ENCODE peak calls at places on chromosome 11, in seven cellular contexts. D, C, J, V, T, Z and A are unnamed samples.

GRCh38 chr11:77501748-77502147 is 27.9 kb upstream of the PAK1 start:
- DNase-seq in D (no peak), C (no peak), J (no peak), V (no peak), T (no peak), Z (no peak), A (no peak)

GRCh38 chr11:69430566-69430965 is 50.9 kb upstream of the LINC01488 start:
- DNase-seq in D (no peak), C (no peak), J (no peak), V (no peak), T (no peak), Z (no peak), A (no peak)

GRCh38 chr11:30733748-30734147 is 147.6 kb upstream of the MPPED2 start:
- DNase-seq in D (no peak), C (no peak), J (no peak), V (no peak), T (no peak), Z (no peak), A (no peak)

GRCh38 chr11:120035756-120036155 is 102.2 kb downstream of the TRIM29 start:
- DNase-seq in D (no peak), C (no peak), J (no peak), V (no peak), T (no peak), Z (no peak), A (no peak)

GRCh38 chr11:133827556-133827955 is 17.8 kb downstream of the SPATA19 start:
- DNase-seq in D (no peak), C (no peak), J (no peak), V (no peak), T (no peak), Z (no peak), A (no peak)

GRCh38 chr11:103525069-103525468 is 415.8 kb downstream of the DYNC2H1 start:
- DNase-seq in D (no peak), C (no peak), J (no peak), V (no peak), T (no peak), Z (peak; percentile 81), A (no peak)

GRCh38 chr11:74984070-74984469 is 4.7 kb upstream of the NEU3 start:
- DNase-seq in D (no peak), C (no peak), J (no peak), V (no peak), T (no peak), Z (no peak), A (no peak)

GRCh38 chr11:60785806-60786361 is 751 bp downstream of the MS4A10 start:
- DNase-seq in D (no peak), C (no peak), J (no peak), V (no peak), T (no peak), Z (peak; percentile 80), A (no peak)

GRCh38 chr11:92886243-92886905 is 83.1 kb upstream of the MTNR1B start:
- DNase-seq in D (peak; percentile 40), C (no peak), J (peak; percentile 25), V (peak; percentile 42), T (peak; percentile 64), Z (peak; percentile 61), A (no peak)

GRCh38 chr11:35549787-35550186 is 24.4 kb upstream of the PAMR1 start:
- DNase-seq in D (no peak), C (no peak), J (no peak), V (no peak), T (peak; percentile 27), Z (peak; percentile 97), A (no peak)

GRCh38 chr11:33697997-33698396 is 2.6 kb downstream of the C11orf91 start:
- DNase-seq in D (no peak), C (no peak), J (no peak), V (no peak), T (no peak), Z (no peak), A (no peak)

GRCh38 chr11:68565768-68566167 is 105.2 kb downstream of the PPP6R3 start:
- DNase-seq in D (no peak), C (no peak), J (no peak), V (no peak), T (no peak), Z (no peak), A (no peak)

GRCh38 chr11:129143335-129143734 is 48.8 kb downstream of the ARHGAP32 start:
- DNase-seq in D (peak; percentile 41), C (no peak), J (peak; percentile 95), V (peak; percentile 100), T (peak; percentile 1), Z (peak; percentile 100), A (peak; percentile 72)

GRCh38 chr11:7348432-7349298 is 97.0 kb downstream of the SYT9 start:
- DNase-seq in D (no peak), C (no peak), J (no peak), V (no peak), T (no peak), Z (no peak), A (no peak)

GRCh38 chr11:70220136-70220535 is 17.0 kb downstream of the FADD start:
- DNase-seq in D (no peak), C (no peak), J (no peak), V (no peak), T (no peak), Z (no peak), A (no peak)

GRCh38 chr11:111417766-111418435 is 38.8 kb upstream of the POU2AF1 start:
- DNase-seq in D (peak; percentile 31), C (no peak), J (peak; percentile 16), V (no peak), T (no peak), Z (peak; percentile 31), A (peak; percentile 36)

GRCh38 chr11:129817282-129818051 is 1.8 kb downstream of the TMEM45B start:
- DNase-seq in D (no peak), C (no peak), J (no peak), V (no peak), T (no peak), Z (no peak), A (no peak)

GRCh38 chr11:122843281-122844150 is 5.2 kb downstream of the CRTAM start:
- DNase-seq in D (no peak), C (peak; percentile 88), J (no peak), V (no peak), T (no peak), Z (no peak), A (no peak)

GRCh38 chr11:95831198-95831883 is 41.0 kb downstream of the CEP57 start:
- DNase-seq in D (no peak), C (no peak), J (no peak), V (no peak), T (no peak), Z (peak; percentile 31), A (no peak)

GRCh38 chr11:65856689-65857499 is 1.1 kb downstream of the CFL1 start:
- DNase-seq in D (peak; percentile 73), C (peak; percentile 89), J (peak; percentile 88), V (no peak), T (peak; percentile 50), Z (peak; percentile 63), A (peak; percentile 95)

GRCh38 chr11:62487698-62488551 is 58.7 kb downstream of the AHNAK start:
- DNase-seq in D (no peak), C (no peak), J (no peak), V (no peak), T (no peak), Z (no peak), A (no peak)

GRCh38 chr11:44078794-44079193 is 12.7 kb downstream of the ACCS start:
- DNase-seq in D (no peak), C (no peak), J (no peak), V (no peak), T (no peak), Z (no peak), A (no peak)

GRCh38 chr11:106706355-106706754 is 311.9 kb downstream of the GUCY1A2 start:
- DNase-seq in D (no peak), C (no peak), J (no peak), V (peak; percentile 79), T (no peak), Z (peak; percentile 80), A (no peak)

GRCh38 chr11:90204832-90205646 is 17.8 kb downstream of the CHORDC1 start:
- DNase-seq in D (no peak), C (no peak), J (no peak), V (peak; percentile 48), T (peak; percentile 54), Z (peak; percentile 42), A (no peak)

GRCh38 chr11:61125310-61125684 is 23.0 kb downstream of the CD5 start:
- DNase-seq in D (no peak), C (no peak), J (no peak), V (no peak), T (no peak), Z (no peak), A (no peak)

GRCh38 chr11:35324981-35325380 is 94.4 kb downstream of the SLC1A2 start:
- DNase-seq in D (no peak), C (no peak), J (peak; percentile 35), V (no peak), T (no peak), Z (no peak), A (no peak)

GRCh38 chr11:121161349-121161917 is 60.4 kb downstream of the TECTA start:
- DNase-seq in D (no peak), C (no peak), J (no peak), V (no peak), T (no peak), Z (no peak), A (no peak)
- H3K27me3 ChIP-seq in D (no peaks in the 10 kb centered on the region), C (no peaks in the 10 kb centered on the region), J (no peaks in the 10 kb centered on the region), V (peaks cover 27% of the 10 kb centered on the region), T (no peaks in the 10 kb centered on the region), Z (no peaks in the 10 kb centered on the region), A (no peaks in the 10 kb centered on the region)

GRCh38 chr11:32233928-32234327 is 143.1 kb downstream of the RCN1 start:
- DNase-seq in D (no peak), C (no peak), J (no peak), V (no peak), T (no peak), Z (no peak), A (no peak)
- H3K27me3 ChIP-seq in D (no peaks in the 10 kb centered on the region), C (no peaks in the 10 kb centered on the region), J (no peaks in the 10 kb centered on the region), V (peaks cover 25% of the 10 kb centered on the region), T (no peaks in the 10 kb centered on the region), Z (no peaks in the 10 kb centered on the region), A (no peaks in the 10 kb centered on the region)

GRCh38 chr11:3206128-3206921 is 12.3 kb downstream of the MRGPRG start:
- DNase-seq in D (no peak), C (peak; percentile 22), J (no peak), V (no peak), T (no peak), Z (no peak), A (no peak)

GRCh38 chr11:3206922-3207204 is 11.8 kb downstream of the MRGPRG start:
- DNase-seq in D (no peak), C (no peak), J (no peak), V (no peak), T (no peak), Z (no peak), A (no peak)

GRCh38 chr11:3205261-3206127 is 13.1 kb downstream of the MRGPRG start:
- DNase-seq in D (no peak), C (peak; percentile 16), J (no peak), V (no peak), T (no peak), Z (no peak), A (no peak)

GRCh38 chr11:3208272-3208671 is 10.3 kb downstream of the MRGPRG start:
- DNase-seq in D (no peak), C (no peak), J (no peak), V (no peak), T (no peak), Z (no peak), A (no peak)

GRCh38 chr11:3207530-3208189 is 11.0 kb downstream of the MRGPRG start:
- DNase-seq in D (no peak), C (peak; percentile 38), J (no peak), V (no peak), T (no peak), Z (no peak), A (no peak)
- H3K27me3 ChIP-seq in D (no peaks in the 10 kb centered on the region), C (no peaks in the 10 kb centered on the region), J (peaks cover 11% of the 10 kb centered on the region), V (peaks cover 8% of the 10 kb centered on the region), T (no peaks in the 10 kb centered on the region), Z (peaks cover 25% of the 10 kb centered on the region), A (peaks cover 16% of the 10 kb centered on the region)

GRCh38 chr11:46914363-46914762 is 4.0 kb downstream of the LRP4 start:
- DNase-seq in D (no peak), C (no peak), J (peak; percentile 78), V (no peak), T (no peak), Z (peak; percentile 64), A (no peak)
- H3K27me3 ChIP-seq in D (no peaks in the 10 kb centered on the region), C (peaks cover 50% of the 10 kb centered on the region), J (no peaks in the 10 kb centered on the region), V (no peaks in the 10 kb centered on the region), T (no peaks in the 10 kb centered on the region), Z (no peaks in the 10 kb centered on the region), A (peaks cover 13% of the 10 kb centered on the region)